ENCODE peak calls at places on chromosomes 5 and 9, in ten cellular contexts. M is transverse colon, J is AG10803, E is Peyer's patch, B is A549, H is GM13976, W is BJ, D is nephron progenitor cell, C is IMR-90, O is astrocyte. N is an unnamed sample.

GRCh38 chr5:95915999-95916686 is 45.5 kb downstream of the ELL2 start:
- DNase-seq in O (no peak), C (no peak), M (no peak), W (no peak), E (no peak), H (no peak), B (no peak), J (no peak), D (no peak), N (no peak)

GRCh38 chr5:134101686-134102439 is 12.6 kb upstream of the TCF7 start:
- DNase-seq in H (peak; percentile 82), O (no peak), B (peak; percentile 80), C (no peak), E (peak; percentile 76), M (peak; percentile 64), D (peak; percentile 80), J (no peak), W (no peak), N (no peak)

GRCh38 chr5:133427121-133427777 is 185.1 kb downstream of the FSTL4 start:
- DNase-seq in C (peak; percentile 8), H (no peak), M (no peak), O (peak; percentile 39), E (no peak), J (no peak), B (no peak), D (no peak), W (no peak), N (no peak)

GRCh38 chr9:124213396-124213795 is 44.4 kb upstream of the NEK6 start:
- DNase-seq in W (no peak), J (no peak), M (no peak), C (no peak), B (no peak), E (no peak), O (no peak), D (no peak), H (no peak), N (no peak)

GRCh38 chr5:31898246-31898645 is 259.3 kb downstream of the PDZD2 start:
- DNase-seq in C (no peak), H (no peak), M (no peak), J (no peak), B (no peak), O (no peak), W (no peak), D (no peak), E (no peak), N (no peak)

GRCh38 chr5:134226441-134227192 is 744 bp upstream of the PPP2CA start:
- DNase-seq in O (no peak), D (peak; percentile 40), B (no peak), M (peak; percentile 91), J (peak; percentile 31), H (no peak), C (peak; percentile 54), W (no peak), E (no peak), N (no peak)

GRCh38 chr9:95506438-95506691 is 10.4 kb downstream of the PTCH1 start:
- DNase-seq in C (peak; percentile 47), J (peak; percentile 49), H (peak; percentile 64), E (peak; percentile 65), O (peak; percentile 36), W (no peak), D (no peak), M (peak; percentile 48), B (peak; percentile 27), N (peak; percentile 32)

GRCh38 chr5:135075621-135076585 is 41.9 kb upstream of the PITX1 start:
- DNase-seq in E (peak; percentile 31), H (no peak), B (no peak), M (no peak), D (no peak), J (no peak), W (no peak), O (peak; percentile 71), C (peak; percentile 53), N (no peak)

GRCh38 chr9:99737649-99738048 is 84.0 kb upstream of the NR4A3 start:
- DNase-seq in C (no peak), D (no peak), E (no peak), B (no peak), W (no peak), M (no peak), J (no peak), O (no peak), H (no peak), N (no peak)

GRCh38 chr5:171681061-171681460 is 104.6 kb upstream of the SMIM23 start:
- DNase-seq in J (no peak), D (no peak), H (no peak), W (no peak), B (no peak), M (no peak), O (no peak), C (no peak), E (no peak), N (no peak)

GRCh38 chr5:375336-375920 is 53.9 kb downstream of the AHRR start:
- DNase-seq in O (no peak), B (no peak), H (peak; percentile 21), C (no peak), J (no peak), D (no peak), M (no peak), W (no peak), E (no peak), N (no peak)

GRCh38 chr9:36905101-36906066 is 128.7 kb downstream of the PAX5 start:
- DNase-seq in D (no peak), C (no peak), E (no peak), H (no peak), B (no peak), M (no peak), W (no peak), J (no peak), O (no peak), N (no peak)
- TF ChIP-seq CTCF in D (peak; percentile 26), C (no peak), E (no peak), H (no peak), B (no peak), M (no peak), W (no peak), J (no peak), O (no peak), N (peak; percentile 56)

GRCh38 chr5:90866333-90866732 is 307.7 kb downstream of the ADGRV1 start:
- DNase-seq in D (no peak), O (peak; percentile 30), W (no peak), J (peak; percentile 32), C (peak; percentile 28), M (no peak), E (no peak), H (peak; percentile 38), B (peak; percentile 50), N (peak; percentile 23)
- TF ChIP-seq CTCF in D (peak; percentile 14), O (peak; percentile 26), W (peak; percentile 34), J (peak; percentile 59), C (peak; percentile 60), M (peak; percentile 41), E (no peak), H (peak; percentile 9), B (peak; percentile 77), N (peak; percentile 73)

GRCh38 chr5:6446042-6446441 is 2.6 kb upstream of the UBE2QL1 start:
- DNase-seq in E (no peak), B (no peak), D (no peak), C (no peak), W (no peak), H (no peak), O (no peak), M (no peak), J (no peak), N (no peak)
- TF ChIP-seq CTCF in E (no peak), B (no peak), D (no peak), C (no peak), W (no peak), H (no peak), O (no peak), M (no peak), J (no peak), N (no peak)

DNA sequence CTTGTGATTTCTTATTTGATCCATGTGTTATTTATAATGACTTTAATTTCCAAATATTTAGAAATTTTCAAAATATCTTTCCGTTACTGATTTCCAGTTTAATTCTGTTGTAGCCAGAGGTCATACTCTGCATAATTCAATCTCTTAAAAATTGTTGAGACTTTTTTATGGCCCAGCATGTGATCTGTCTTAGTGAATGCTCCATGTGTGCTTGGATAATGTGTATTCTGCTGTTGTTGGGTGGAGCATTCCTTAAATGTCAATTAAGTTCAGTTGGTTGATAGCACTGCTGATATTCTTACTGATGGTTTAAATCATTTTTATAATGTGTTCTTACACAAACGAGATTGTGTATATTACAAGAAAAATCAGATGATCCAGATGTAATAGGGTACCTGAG is 180.8 kb downstream of the RGS3 start:
- DNase-seq in E (no peak), O (no peak), W (no peak), J (no peak), D (no peak), M (no peak), B (no peak), C (no peak), H (no peak), N (no peak)
- TF ChIP-seq CTCF in E (no peak), O (no peak), W (no peak), J (no peak), D (no peak), M (no peak), B (no peak), C (no peak), H (no peak), N (no peak)

N was measured in HFFc6.